ENCODE peak calls at places on chromosome 6, in six cellular contexts. K is CD4-positive, CD25-positive, alpha-beta regulatory T cell; P is heart left ventricle; L is naive thymus-derived CD4-positive, alpha-beta T cell; I is brain microvascular endothelial cell; W is left lung. X is an unnamed sample. For H3K36me3, the result is how much of the 10 kb centered on the place peaks cover.

GRCh38 chr6:53793318-53793975 is 1.4 kb upstream of the LRRC1 start:
- DNase-seq in L (peak), K (peak), W (peak), I (peak), P (peak), X (peak)

GRCh38 chr6:79946773-79947190 is 571 bp downstream of the ELOVL4 start:
- DNase-seq in L (peak), K (peak), P (peak), W (peak), I (peak), X (no peak)

GRCh38 chr6:138036111-138036510 is 71.1 kb downstream of the PERP start:
- DNase-seq in K (no peak), P (no peak), L (no peak), W (no peak), I (no peak), X (no peak)

GRCh38 chr6:134416501-134417154 is 98.7 kb upstream of the SGK1 start:
- DNase-seq in L (no peak), W (no peak), P (no peak), K (peak), I (peak), X (no peak)

GRCh38 chr6:20202070-20202658 is 10.1 kb downstream of the MBOAT1 start:
- DNase-seq in L (no peak), K (peak), I (no peak), W (no peak), P (no peak), X (no peak)

GRCh38 chr6:1285589-1286340 is 26.1 kb upstream of the FOXQ1 start:
- DNase-seq in W (no peak), I (peak), P (peak), K (no peak), L (no peak), X (no peak)

GRCh38 chr6:41638002-41638800 is at the start of gene MDFI:
- DNase-seq in I (no peak), K (no peak), W (no peak), L (no peak), P (no peak), X (no peak)

GRCh38 chr6:56668158-56668557 is 25.5 kb upstream of the DST start:
- DNase-seq in K (no peak), P (no peak), W (no peak), L (no peak), I (no peak), X (no peak)

GRCh38 chr6:83062225-83062624 is 3.4 kb downstream of the UBE3D start:
- DNase-seq in W (no peak), K (no peak), L (no peak), I (peak), P (no peak), X (no peak)

GRCh38 chr6:38168699-38169098 is 349.2 kb downstream of the ZFAND3 start:
- DNase-seq in L (no peak), W (no peak), K (no peak), P (peak), I (no peak), X (no peak)

GRCh38 chr6:149854532-149854931 is 9.6 kb downstream of the LRP11 start:
- DNase-seq in P (no peak), K (no peak), L (no peak), I (no peak), W (no peak), X (no peak)

GRCh38 chr6:141252828-141253608 is 879.7 kb upstream of the GJE1 start:
- DNase-seq in L (no peak), I (no peak), P (no peak), W (no peak), K (no peak), X (no peak)

GRCh38 chr6:33685411-33686224 is 25.9 kb downstream of the UQCC2 start:
- DNase-seq in W (peak), P (no peak), I (no peak), L (no peak), K (no peak), X (no peak)
- H3K36me3 ChIP-seq in W (half or more), P (half or more), I (under half), L (under half), K (half or more), X (half or more)

GRCh38 chr6:96626749-96627353 is 63.9 kb downstream of the FHL5 start:
- DNase-seq in L (peak), P (no peak), I (no peak), W (no peak), K (peak), X (no peak)
- H3K36me3 ChIP-seq in L (under half), P (under half), I (under half), W (under half), K (under half), X (under half)

GRCh38 chr6:170537329-170537728 is 15.8 kb downstream of the PSMB1 start:
- DNase-seq in L (no peak), P (no peak), I (no peak), K (no peak), W (no peak), X (no peak)

GRCh38 chr6:170529839-170530520 is 23.1 kb downstream of the PSMB1 start:
- DNase-seq in I (peak), K (peak), P (peak), L (peak), W (peak), X (peak)

GRCh38 chr6:170532867-170533488 is 20.1 kb downstream of the PSMB1 start:
- DNase-seq in L (no peak), P (no peak), K (no peak), W (no peak), I (no peak), X (no peak)

GRCh38 chr6:170533792-170534191 is 19.3 kb downstream of the PSMB1 start:
- DNase-seq in K (no peak), P (no peak), W (no peak), L (no peak), I (no peak), X (no peak)

GRCh38 chr6:170535002-170535401 is 18.1 kb downstream of the PSMB1 start:
- DNase-seq in L (no peak), P (no peak), I (no peak), W (no peak), K (no peak), X (no peak)
- H3K36me3 ChIP-seq in L (under half), P (half or more), I (half or more), W (half or more), K (half or more), X (half or more)

GRCh38 chr6:140048202-140048790 is 673.8 kb upstream of the CITED2 start:
- DNase-seq in I (no peak), K (no peak), L (no peak), P (no peak), W (no peak), X (no peak)

GRCh38 chr6:140045116-140045515 is 670.7 kb upstream of the CITED2 start:
- DNase-seq in K (no peak), L (no peak), P (no peak), I (no peak), W (no peak), X (no peak)

GRCh38 chr6:140046030-140046632 is 671.7 kb upstream of the CITED2 start:
- DNase-seq in K (no peak), W (no peak), I (no peak), P (no peak), L (no peak), X (no peak)

GRCh38 chr6:140044626-140045025 is 670.2 kb upstream of the CITED2 start:
- DNase-seq in P (no peak), W (no peak), L (no peak), K (no peak), I (no peak), X (no peak)

DNA sequence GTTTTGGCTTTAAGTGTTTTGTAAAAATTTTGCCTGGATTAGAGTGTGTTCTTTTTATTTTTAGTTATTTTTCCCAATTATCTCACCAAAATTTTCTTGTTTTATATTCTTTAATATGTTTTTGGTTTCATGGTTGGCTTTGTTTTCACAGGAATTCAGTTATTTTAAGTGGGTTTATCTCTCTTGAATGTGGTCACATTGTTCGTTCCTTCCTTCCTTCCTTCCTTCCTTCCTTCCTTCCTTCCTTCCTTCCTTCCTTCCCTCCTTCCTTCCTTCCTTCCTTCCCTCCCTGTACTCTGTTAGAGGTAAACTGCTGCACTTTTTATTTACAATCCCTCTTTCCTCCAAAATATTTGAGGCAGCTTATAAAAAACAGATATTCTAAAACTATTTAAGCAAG is 672.9 kb upstream of the CITED2 start:
- DNase-seq in P (no peak), K (no peak), W (no peak), L (no peak), I (no peak), X (no peak)
- H3K36me3 ChIP-seq in P (under half), K (under half), W (under half), L (under half), I (under half), X (under half)

GRCh38 chr6:150964765-150965164 is 99.3 kb downstream of the MTHFD1L start:
- DNase-seq in P (no peak), L (no peak), W (no peak), I (no peak), K (no peak), X (no peak)
- H3K36me3 ChIP-seq in P (under half), L (under half), W (half or more), I (under half), K (under half), X (under half)

DNA sequence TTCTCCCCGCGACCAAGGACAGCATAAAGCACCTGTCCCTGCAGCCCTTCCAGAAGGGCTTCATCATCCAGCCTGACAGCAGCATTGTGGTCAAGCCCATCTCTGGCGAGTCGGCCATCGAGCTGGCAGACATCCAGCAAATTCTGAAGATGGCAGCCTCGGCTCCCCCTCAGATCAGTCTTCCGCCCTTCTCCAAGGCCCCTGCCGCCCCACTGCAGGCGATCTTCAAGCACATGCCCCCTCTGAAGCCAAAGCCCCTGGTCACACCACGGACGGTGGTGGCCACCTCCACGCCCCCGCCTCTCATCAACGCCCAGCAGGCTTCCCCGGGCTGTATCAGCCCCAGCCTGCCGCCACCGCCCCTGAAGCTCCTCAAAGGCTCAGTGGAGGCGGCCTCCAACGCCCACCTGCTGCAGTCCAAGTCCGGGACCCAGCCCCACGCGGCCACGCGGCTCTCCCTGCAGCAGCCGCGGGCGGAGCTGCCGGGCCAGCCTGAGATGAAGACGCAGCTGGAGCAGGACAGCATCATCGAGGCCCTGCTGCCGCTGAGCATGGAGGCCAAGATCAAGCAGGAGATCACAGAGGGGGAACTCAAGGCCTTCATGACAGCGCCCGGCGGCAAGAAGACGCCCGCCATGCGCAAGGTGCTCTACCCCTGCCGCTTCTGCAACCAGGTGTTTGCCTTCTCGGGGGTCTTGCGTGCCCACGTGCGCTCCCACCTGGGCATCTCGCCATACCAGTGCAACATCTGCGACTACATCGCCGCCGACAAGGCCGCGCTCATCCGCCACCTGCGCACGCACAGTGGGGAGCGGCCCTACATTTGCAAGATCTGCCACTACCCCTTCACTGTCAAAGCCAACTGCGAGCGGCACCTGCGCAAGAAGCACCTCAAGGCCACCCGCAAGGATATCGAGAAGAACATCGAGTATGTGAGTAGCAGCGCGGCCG is 83.3 kb downstream of the SSR1 start:
- DNase-seq in P (no peak), L (no peak), K (no peak), W (no peak), I (no peak), X (no peak)
- H3K36me3 ChIP-seq in P (half or more), L (under half), K (half or more), W (half or more), I (half or more), X (half or more)

X was measured in effector memory CD4-positive, alpha-beta T cell.